ENCODE peak calls at places on chromosomes 2 and 18, in four cellular contexts. G is K562, Y is SK-N-SH, R is H1. E is an unnamed sample.

GRCh38 chr2:109722026-109722425 is 72.1 kb upstream of the RGPD5 start:
- DNase-seq in G (no peak), R (peak), Y (no peak), E (no peak)

GRCh38 chr2:111705206-111705605 is 178.8 kb downstream of the ANAPC1 start:
- DNase-seq in G (no peak), R (no peak), Y (no peak), E (no peak)

GRCh38 chr2:231133365-231134114 is 8.7 kb upstream of the HTR2B start:
- DNase-seq in G (no peak), Y (no peak), R (no peak), E (no peak)

GRCh38 chr2:160911258-160911657 is 249.0 kb upstream of the TANK start:
- DNase-seq in Y (no peak), G (no peak), R (no peak), E (no peak)

GRCh38 chr2:15582645-15583340 is 8.9 kb upstream of the DDX1 start:
- DNase-seq in G (no peak), Y (no peak), R (no peak), E (no peak)

GRCh38 chr2:129880309-129880708 is 99.2 kb upstream of the RAB6C start:
- DNase-seq in R (peak), Y (no peak), G (no peak), E (no peak)

GRCh38 chr2:173667415-173667814 is 297.8 kb downstream of the SP3 start:
- DNase-seq in G (no peak), R (no peak), Y (no peak), E (no peak)

GRCh38 chr18:59902180-59902992 is 2.6 kb downstream of the PMAIP1 start:
- DNase-seq in Y (no peak), G (no peak), R (no peak), E (no peak)

GRCh38 chr2:210318491-210318890 is 3.5 kb upstream of the MYL1 start:
- DNase-seq in G (no peak), Y (no peak), R (no peak), E (no peak)

GRCh38 chr2:26588576-26588975 is 52.6 kb downstream of the CIB4 start:
- DNase-seq in R (peak), Y (peak), G (no peak), E (peak)

GRCh38 chr2:203951366-203951902 is 14.9 kb downstream of the ICOS start:
- DNase-seq in G (no peak), Y (no peak), R (no peak), E (no peak)

GRCh38 chr18:71020342-71021096 is 731.7 kb downstream of the SOCS6 start:
- DNase-seq in R (no peak), G (no peak), Y (no peak), E (no peak)

GRCh38 chr18:22900558-22901183 is 32.5 kb upstream of the RBBP8 start:
- DNase-seq in G (no peak), Y (no peak), R (no peak), E (no peak)

DNA sequence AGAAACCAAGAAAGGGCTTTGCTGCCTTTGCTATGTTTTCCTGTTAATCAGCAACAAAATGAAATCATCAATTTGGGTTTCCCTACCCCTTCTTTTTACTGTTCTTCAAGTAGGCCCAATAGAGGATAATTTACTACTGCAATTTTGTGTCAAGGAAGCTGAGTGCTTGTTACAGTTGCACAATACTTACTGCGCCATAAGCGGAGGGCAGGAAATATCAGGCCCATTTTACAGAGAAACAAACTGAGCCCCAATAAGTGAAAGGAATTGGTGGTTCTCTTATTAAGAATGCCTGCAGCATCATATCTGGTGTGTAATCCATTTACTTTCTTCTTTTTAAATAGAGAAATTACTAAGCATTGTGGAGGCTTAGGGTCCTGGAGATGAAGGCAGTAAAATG is 9.3 kb upstream of the LBH start:
- DNase-seq in Y (no peak), G (no peak), R (no peak), E (no peak)
- TF ChIP-seq TEAD4 in Y (no peak), G (no peak), R (no peak), E (no peak)

GRCh38 chr2:215465246-215465645 is 29.4 kb upstream of the FN1 start:
- DNase-seq in G (no peak), Y (no peak), R (no peak), E (no peak)
- TF ChIP-seq TEAD4 in G (no peak), Y (no peak), R (no peak), E (no peak)

DNA sequence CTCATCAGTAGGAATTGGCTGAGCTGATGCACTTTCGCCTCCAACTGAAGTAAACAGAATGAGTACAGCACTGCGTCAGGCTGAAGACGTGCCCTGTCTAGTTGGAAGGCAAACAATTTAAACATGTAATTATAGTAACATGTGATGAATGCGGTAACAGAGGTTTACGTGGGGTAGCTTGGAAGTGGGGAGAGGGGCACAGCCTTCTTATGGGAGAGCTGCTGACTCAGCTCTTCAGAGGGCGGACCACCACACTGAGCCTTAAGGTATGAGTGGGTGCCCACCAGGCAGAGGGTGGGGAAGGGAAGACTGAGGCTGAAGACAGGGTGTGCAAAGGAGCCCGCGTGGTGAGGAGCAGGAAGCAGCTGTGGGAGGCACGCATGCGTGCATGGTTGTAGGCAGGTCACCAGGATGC is 6.2 kb upstream of the EHD3 start:
- DNase-seq in Y (no peak), G (no peak), R (peak), E (no peak)
- TF ChIP-seq TEAD4 in Y (no peak), G (no peak), R (no peak), E (no peak)

GRCh38 chr18:5585653-5586052 is 41.9 kb upstream of the EPB41L3 start:
- DNase-seq in Y (no peak), G (no peak), R (no peak), E (no peak)

GRCh38 chr18:5584751-5585417 is 41.1 kb upstream of the EPB41L3 start:
- DNase-seq in Y (no peak), R (no peak), G (no peak), E (no peak)

GRCh38 chr18:5582849-5583667 is 39.3 kb upstream of the EPB41L3 start:
- DNase-seq in Y (no peak), R (no peak), G (no peak), E (no peak)

DNA sequence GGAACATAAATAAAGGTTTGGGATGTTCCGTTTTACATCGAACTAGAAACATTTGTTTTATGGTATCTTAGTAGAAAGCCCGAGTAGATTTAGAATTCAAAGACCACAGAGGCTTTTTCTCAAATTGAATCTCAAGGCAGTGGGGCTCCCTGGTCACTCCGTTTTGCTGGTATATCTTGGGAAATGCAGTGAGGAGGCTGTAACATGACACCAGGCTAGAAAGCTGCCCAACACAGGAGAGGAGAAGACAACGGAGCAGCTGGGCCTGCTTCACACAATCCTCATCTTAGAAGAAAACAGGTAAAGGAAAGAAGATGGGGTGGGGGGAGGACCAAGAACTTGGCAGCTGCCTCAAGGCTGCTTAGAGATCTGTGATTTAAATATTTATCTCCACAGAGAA is 38.3 kb upstream of the EPB41L3 start:
- DNase-seq in R (no peak), G (no peak), Y (no peak), E (peak)
- TF ChIP-seq TEAD4 in R (no peak), G (no peak), Y (no peak), E (no peak)

GRCh38 chr18:43587538-43588153 is 310.4 kb upstream of the SYT4 start:
- DNase-seq in Y (peak), R (no peak), G (peak), E (no peak)
- TF ChIP-seq TEAD4 in Y (no peak), R (no peak), G (no peak), E (no peak)